ENCODE peak calls at places on chromosomes 13 and 19, in ten cellular contexts. One of them, this sample, is unnamed.

GRCh38 chr13:59531571-59532091 is 632.1 kb downstream of the DIAPH3 start:
- DNase-seq in astrocyte of the hippocampus: peak; percentile 93
- DNase-seq in nucleus accumbens: peak; percentile 49
- DNase-seq in dermis blood vessel endothelial cell: peak; percentile 98
- DNase-seq in PC-9: peak; percentile 16
- DNase-seq in T follicular helper cell: no peak
- DNase-seq in T-helper 17 cell: no peak
- DNase-seq in pancreas: peak; percentile 53
- DNase-seq in NCI-H1417: peak; percentile 46
- DNase-seq in mesendoderm: peak; percentile 96
- DNase-seq in this sample: peak; percentile 51

GRCh38 chr13:73059460-73060250 is 850 bp downstream of the KLF5 start:
- DNase-seq in mesendoderm: peak; percentile 81
- DNase-seq in pancreas: peak; percentile 86
- DNase-seq in PC-9: peak; percentile 73
- DNase-seq in T-helper 17 cell: peak; percentile 22
- DNase-seq in astrocyte of the hippocampus: peak; percentile 83
- DNase-seq in nucleus accumbens: peak; percentile 30
- DNase-seq in dermis blood vessel endothelial cell: peak; percentile 54
- DNase-seq in NCI-H1417: peak; percentile 92
- DNase-seq in T follicular helper cell: peak; percentile 21
- DNase-seq in this sample: peak; percentile 55

GRCh38 chr13:30932481-30933333 is at the start of gene TEX26:
- DNase-seq in astrocyte of the hippocampus: peak; percentile 65
- DNase-seq in nucleus accumbens: peak; percentile 45
- DNase-seq in mesendoderm: peak; percentile 90
- DNase-seq in NCI-H1417: no peak
- DNase-seq in PC-9: no peak
- DNase-seq in pancreas: no peak
- DNase-seq in T follicular helper cell: no peak
- DNase-seq in dermis blood vessel endothelial cell: no peak
- DNase-seq in T-helper 17 cell: no peak
- DNase-seq in this sample: no peak

GRCh38 chr19:40219721-40220276 is 1.6 kb upstream of the TTC9B start:
- DNase-seq in astrocyte of the hippocampus: peak; percentile 61
- DNase-seq in T follicular helper cell: no peak
- DNase-seq in pancreas: no peak
- DNase-seq in NCI-H1417: no peak
- DNase-seq in T-helper 17 cell: no peak
- DNase-seq in mesendoderm: no peak
- DNase-seq in nucleus accumbens: no peak
- DNase-seq in PC-9: peak; percentile 66
- DNase-seq in dermis blood vessel endothelial cell: peak; percentile 70
- DNase-seq in this sample: peak; percentile 82

GRCh38 chr19:57813919-57814504 is 701 bp downstream of the ZNF552 start:
- DNase-seq in nucleus accumbens: no peak
- DNase-seq in astrocyte of the hippocampus: peak; percentile 28
- DNase-seq in pancreas: no peak
- DNase-seq in mesendoderm: peak; percentile 65
- DNase-seq in T follicular helper cell: no peak
- DNase-seq in dermis blood vessel endothelial cell: no peak
- DNase-seq in NCI-H1417: peak; percentile 59
- DNase-seq in PC-9: peak; percentile 45
- DNase-seq in T-helper 17 cell: no peak
- DNase-seq in this sample: peak; percentile 34

GRCh38 chr19:47310323-47310722 is 662 bp downstream of the C5AR1 start:
- DNase-seq in T follicular helper cell: no peak
- DNase-seq in pancreas: no peak
- DNase-seq in T-helper 17 cell: no peak
- DNase-seq in dermis blood vessel endothelial cell: no peak
- DNase-seq in PC-9: no peak
- DNase-seq in NCI-H1417: no peak
- DNase-seq in nucleus accumbens: no peak
- DNase-seq in astrocyte of the hippocampus: no peak
- DNase-seq in mesendoderm: no peak
- DNase-seq in this sample: no peak

GRCh38 chr13:43316997-43317396 is 293.6 kb downstream of the DNAJC15 start:
- DNase-seq in dermis blood vessel endothelial cell: peak; percentile 27
- DNase-seq in pancreas: no peak
- DNase-seq in T-helper 17 cell: no peak
- DNase-seq in PC-9: no peak
- DNase-seq in NCI-H1417: no peak
- DNase-seq in astrocyte of the hippocampus: peak; percentile 63
- DNase-seq in nucleus accumbens: peak; percentile 12
- DNase-seq in T follicular helper cell: no peak
- DNase-seq in mesendoderm: peak; percentile 12
- DNase-seq in this sample: no peak

GRCh38 chr19:50794778-50795664 is 4.8 kb downstream of the ACP4 start:
- DNase-seq in astrocyte of the hippocampus: no peak
- DNase-seq in PC-9: peak; percentile 43
- DNase-seq in pancreas: peak; percentile 53
- DNase-seq in mesendoderm: peak; percentile 68
- DNase-seq in nucleus accumbens: no peak
- DNase-seq in NCI-H1417: peak; percentile 26
- DNase-seq in T-helper 17 cell: no peak
- DNase-seq in T follicular helper cell: no peak
- DNase-seq in dermis blood vessel endothelial cell: peak; percentile 19
- DNase-seq in this sample: no peak

GRCh38 chr19:34976611-34977010 is 12.6 kb upstream of the ZNF792 start:
- DNase-seq in NCI-H1417: no peak
- DNase-seq in T follicular helper cell: no peak
- DNase-seq in mesendoderm: no peak
- DNase-seq in astrocyte of the hippocampus: no peak
- DNase-seq in dermis blood vessel endothelial cell: no peak
- DNase-seq in nucleus accumbens: no peak
- DNase-seq in T-helper 17 cell: no peak
- DNase-seq in PC-9: no peak
- DNase-seq in pancreas: peak; percentile 1
- DNase-seq in this sample: no peak

This sample was measured in mammary epithelial cell.